ENCODE peak calls at places on chromosomes 11 and 22, in four cellular contexts. One of them, this sample, is unnamed.

GRCh38 chr11:88102595-88102929 is 72.7 kb downstream of the RAB38 start:
- DNase-seq in NT2/D1: no peak
- DNase-seq in HepG2: no peak
- DNase-seq in GM12878: no peak
- DNase-seq in this sample: no peak

GRCh38 chr22:40178417-40179409 is 988 bp downstream of the TNRC6B start:
- DNase-seq in NT2/D1: no peak
- DNase-seq in GM12878: no peak
- DNase-seq in HepG2: peak
- DNase-seq in this sample: no peak

GRCh38 chr22:39528080-39528661 is 4.4 kb downstream of the RPS19BP1 start:
- DNase-seq in HepG2: no peak
- DNase-seq in GM12878: no peak
- DNase-seq in NT2/D1: no peak
- DNase-seq in this sample: no peak

GRCh38 chr11:14672635-14673034 is 29.0 kb downstream of the PDE3B start:
- DNase-seq in NT2/D1: no peak
- DNase-seq in HepG2: no peak
- DNase-seq in GM12878: no peak
- DNase-seq in this sample: no peak

GRCh38 chr22:45551310-45552016 is 48.8 kb downstream of the FBLN1 start:
- DNase-seq in HepG2: no peak
- DNase-seq in NT2/D1: no peak
- DNase-seq in GM12878: no peak
- DNase-seq in this sample: no peak

GRCh38 chr11:11420512-11420911 is 67.5 kb upstream of the CSNK2A3 start:
- DNase-seq in NT2/D1: no peak
- DNase-seq in GM12878: no peak
- DNase-seq in HepG2: no peak
- DNase-seq in this sample: no peak

GRCh38 chr11:2445948-2446551 is 1.2 kb downstream of the KCNQ1 start:
- DNase-seq in NT2/D1: no peak
- DNase-seq in GM12878: no peak
- DNase-seq in HepG2: no peak
- DNase-seq in this sample: no peak

GRCh38 chr11:47269829-47270305 is at the start of gene MADD:
- DNase-seq in NT2/D1: no peak
- DNase-seq in HepG2: peak
- DNase-seq in GM12878: peak
- DNase-seq in this sample: peak

GRCh38 chr11:43486141-43486540 is 127.4 kb downstream of the TTC17 start:
- DNase-seq in NT2/D1: no peak
- DNase-seq in HepG2: no peak
- DNase-seq in GM12878: no peak
- DNase-seq in this sample: no peak

GRCh38 chr22:48535868-48536690 is 1291.6 kb downstream of the BRD1 start:
- DNase-seq in GM12878: no peak
- DNase-seq in HepG2: no peak
- DNase-seq in NT2/D1: no peak
- DNase-seq in this sample: no peak

GRCh38 chr11:11725438-11725837 is 103.6 kb upstream of the GALNT18 start:
- DNase-seq in NT2/D1: no peak
- DNase-seq in GM12878: no peak
- DNase-seq in HepG2: no peak
- DNase-seq in this sample: no peak

GRCh38 chr11:10605941-10606381 is 37.5 kb upstream of the LYVE1 start:
- DNase-seq in NT2/D1: peak
- DNase-seq in GM12878: no peak
- DNase-seq in HepG2: peak
- DNase-seq in this sample: peak

GRCh38 chr11:94424011-94424410 is 22.8 kb upstream of the GPR83 start:
- DNase-seq in GM12878: no peak
- DNase-seq in HepG2: no peak
- DNase-seq in NT2/D1: no peak
- DNase-seq in this sample: no peak

GRCh38 chr11:1208361-1209261 is 14.3 kb upstream of the MUC5B start:
- DNase-seq in HepG2: no peak
- DNase-seq in GM12878: no peak
- DNase-seq in NT2/D1: no peak
- DNase-seq in this sample: no peak

GRCh38 chr11:134288486-134288885 is 12.3 kb downstream of the GLB1L3 start:
- DNase-seq in GM12878: no peak
- DNase-seq in HepG2: no peak
- DNase-seq in NT2/D1: no peak
- DNase-seq in this sample: no peak

GRCh38 chr22:43819691-43820670 is 7.9 kb upstream of the EFCAB6 start:
- DNase-seq in HepG2: no peak
- DNase-seq in GM12878: no peak
- DNase-seq in NT2/D1: no peak
- DNase-seq in this sample: no peak

GRCh38 chr11:114133548-114134329 is 74.2 kb downstream of the ZBTB16 start:
- DNase-seq in NT2/D1: no peak
- DNase-seq in HepG2: no peak
- DNase-seq in GM12878: no peak
- DNase-seq in this sample: no peak

GRCh38 chr11:126547161-126547560 is 191.7 kb downstream of the ST3GAL4 start:
- DNase-seq in GM12878: no peak
- DNase-seq in NT2/D1: no peak
- DNase-seq in HepG2: no peak
- DNase-seq in this sample: no peak

GRCh38 chr11:20367313-20367948 is 3.9 kb downstream of the HTATIP2 start:
- DNase-seq in NT2/D1: no peak
- DNase-seq in HepG2: peak
- DNase-seq in GM12878: no peak
- DNase-seq in this sample: peak

GRCh38 chr11:111370902-111371578 is 8.0 kb downstream of the POU2AF1 start:
- DNase-seq in GM12878: peak
- DNase-seq in NT2/D1: no peak
- DNase-seq in HepG2: no peak
- DNase-seq in this sample: no peak

GRCh38 chr11:88398372-88399140 is 61.0 kb upstream of the CTSC start:
- DNase-seq in HepG2: peak
- DNase-seq in NT2/D1: no peak
- DNase-seq in GM12878: no peak
- DNase-seq in this sample: no peak

GRCh38 chr11:134340354-134340964 is 8.7 kb downstream of the GLB1L2 start:
- DNase-seq in GM12878: no peak
- DNase-seq in HepG2: no peak
- DNase-seq in NT2/D1: no peak
- DNase-seq in this sample: no peak

GRCh38 chr22:22981670-22982571 is 88.4 kb upstream of the GNAZ start:
- DNase-seq in HepG2: no peak
- DNase-seq in NT2/D1: no peak
- DNase-seq in GM12878: no peak
- DNase-seq in this sample: no peak

DNA sequence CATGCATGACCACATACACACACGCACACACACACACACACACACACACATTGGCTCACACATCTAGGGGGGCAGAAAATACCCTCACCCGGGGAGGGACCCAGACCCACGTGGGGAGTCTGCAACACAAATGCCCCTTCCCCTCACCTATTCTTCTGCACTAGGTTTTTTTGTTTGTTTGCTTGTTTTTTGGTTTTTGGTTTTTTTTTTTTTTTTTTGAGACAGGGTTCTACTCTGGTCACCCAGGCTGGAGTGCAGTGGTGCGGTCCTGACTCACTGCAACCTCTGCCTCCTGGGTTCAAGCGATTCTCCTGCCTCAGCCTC is 28.4 kb downstream of the WEE1 start:
- DNase-seq in HepG2: no peak
- DNase-seq in GM12878: no peak
- DNase-seq in NT2/D1: no peak
- DNase-seq in this sample: no peak
- TF ChIP-seq SUZ12 in HepG2: no peak
- TF ChIP-seq SUZ12 in GM12878: no peak
- TF ChIP-seq SUZ12 in NT2/D1: no peak
- TF ChIP-seq SUZ12 in this sample: no peak

GRCh38 chr11:45856044-45856468 is 8.8 kb downstream of the CRY2 start:
- DNase-seq in GM12878: no peak
- DNase-seq in NT2/D1: no peak
- DNase-seq in HepG2: no peak
- DNase-seq in this sample: no peak
- TF ChIP-seq SUZ12 in GM12878: no peak
- TF ChIP-seq SUZ12 in NT2/D1: no peak
- TF ChIP-seq SUZ12 in HepG2: no peak
- TF ChIP-seq SUZ12 in this sample: no peak

GRCh38 chr11:76745059-76745376 is 38.1 kb upstream of the TSKU start:
- DNase-seq in GM12878: no peak
- DNase-seq in HepG2: no peak
- DNase-seq in NT2/D1: no peak
- DNase-seq in this sample: no peak

GRCh38 chr11:76740772-76741171 is 42.4 kb upstream of the TSKU start:
- DNase-seq in HepG2: no peak
- DNase-seq in NT2/D1: no peak
- DNase-seq in GM12878: no peak
- DNase-seq in this sample: no peak

GRCh38 chr11:76744186-76745058 is 38.7 kb upstream of the TSKU start:
- DNase-seq in HepG2: no peak
- DNase-seq in NT2/D1: no peak
- DNase-seq in GM12878: no peak
- DNase-seq in this sample: no peak

GRCh38 chr11:76745561-76746207 is 37.5 kb upstream of the TSKU start:
- DNase-seq in GM12878: no peak
- DNase-seq in NT2/D1: no peak
- DNase-seq in HepG2: no peak
- DNase-seq in this sample: no peak

GRCh38 chr11:76742912-76743311 is 40.2 kb upstream of the TSKU start:
- DNase-seq in HepG2: no peak
- DNase-seq in NT2/D1: no peak
- DNase-seq in GM12878: no peak
- DNase-seq in this sample: no peak
- TF ChIP-seq SUZ12 in HepG2: no peak
- TF ChIP-seq SUZ12 in NT2/D1: no peak
- TF ChIP-seq SUZ12 in GM12878: no peak
- TF ChIP-seq SUZ12 in this sample: no peak

GRCh38 chr11:8699903-8700302 is 17.3 kb downstream of the RPL27A start:
- DNase-seq in HepG2: peak
- DNase-seq in NT2/D1: no peak
- DNase-seq in GM12878: no peak
- DNase-seq in this sample: no peak
- TF ChIP-seq SUZ12 in HepG2: no peak
- TF ChIP-seq SUZ12 in NT2/D1: no peak
- TF ChIP-seq SUZ12 in GM12878: no peak
- TF ChIP-seq SUZ12 in this sample: no peak

GRCh38 chr11:78698612-78699011 is 123.9 kb upstream of the NARS2 start:
- DNase-seq in HepG2: no peak
- DNase-seq in NT2/D1: no peak
- DNase-seq in GM12878: no peak
- DNase-seq in this sample: no peak
- TF ChIP-seq SUZ12 in HepG2: no peak
- TF ChIP-seq SUZ12 in NT2/D1: no peak
- TF ChIP-seq SUZ12 in GM12878: no peak
- TF ChIP-seq SUZ12 in this sample: no peak

GRCh38 chr11:5600374-5600851 is 4.0 kb downstream of the TRIM6 start:
- DNase-seq in GM12878: peak
- DNase-seq in NT2/D1: peak
- DNase-seq in HepG2: peak
- DNase-seq in this sample: peak

GRCh38 chr11:5597953-5598352 is 1.5 kb downstream of the TRIM6 start:
- DNase-seq in NT2/D1: no peak
- DNase-seq in HepG2: no peak
- DNase-seq in GM12878: no peak
- DNase-seq in this sample: no peak

GRCh38 chr11:5592615-5593014 is 3.8 kb upstream of the TRIM6 start:
- DNase-seq in NT2/D1: no peak
- DNase-seq in GM12878: no peak
- DNase-seq in HepG2: no peak
- DNase-seq in this sample: no peak

GRCh38 chr11:5593146-5593545 is 3.3 kb upstream of the TRIM6 start:
- DNase-seq in HepG2: no peak
- DNase-seq in NT2/D1: no peak
- DNase-seq in GM12878: no peak
- DNase-seq in this sample: no peak

GRCh38 chr11:5596611-5597201 is at the start of gene TRIM6:
- DNase-seq in GM12878: no peak
- DNase-seq in HepG2: no peak
- DNase-seq in NT2/D1: peak
- DNase-seq in this sample: peak
- TF ChIP-seq SUZ12 in GM12878: no peak
- TF ChIP-seq SUZ12 in HepG2: no peak
- TF ChIP-seq SUZ12 in NT2/D1: no peak
- TF ChIP-seq SUZ12 in this sample: no peak

DNA sequence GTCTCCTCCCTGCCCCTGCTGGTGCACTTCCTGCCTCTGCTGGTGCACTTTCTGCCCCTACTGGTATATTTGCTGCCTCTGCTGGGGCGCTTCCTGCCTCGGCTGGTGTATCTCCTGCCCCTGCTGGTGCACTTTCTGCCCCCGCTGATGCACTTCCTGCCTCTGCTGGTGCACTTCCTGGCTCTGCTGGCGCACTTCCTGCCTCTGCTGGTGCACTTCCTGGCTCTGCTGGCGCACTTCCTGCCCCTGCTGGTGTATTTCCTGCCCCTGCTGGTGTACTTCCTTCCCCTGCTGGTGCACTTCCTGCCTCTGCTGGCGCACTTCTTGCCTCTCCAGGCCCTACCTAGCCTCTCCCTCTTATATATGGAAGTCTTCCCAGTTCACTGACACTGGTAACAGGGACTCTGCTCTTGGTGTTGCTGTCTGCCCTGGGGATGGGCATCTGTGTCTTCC is 10.1 kb downstream of the MTFP1 start:
- DNase-seq in NT2/D1: no peak
- DNase-seq in GM12878: no peak
- DNase-seq in HepG2: no peak
- DNase-seq in this sample: no peak
- TF ChIP-seq SUZ12 in NT2/D1: no peak
- TF ChIP-seq SUZ12 in GM12878: no peak
- TF ChIP-seq SUZ12 in HepG2: no peak
- TF ChIP-seq SUZ12 in this sample: no peak

DNA sequence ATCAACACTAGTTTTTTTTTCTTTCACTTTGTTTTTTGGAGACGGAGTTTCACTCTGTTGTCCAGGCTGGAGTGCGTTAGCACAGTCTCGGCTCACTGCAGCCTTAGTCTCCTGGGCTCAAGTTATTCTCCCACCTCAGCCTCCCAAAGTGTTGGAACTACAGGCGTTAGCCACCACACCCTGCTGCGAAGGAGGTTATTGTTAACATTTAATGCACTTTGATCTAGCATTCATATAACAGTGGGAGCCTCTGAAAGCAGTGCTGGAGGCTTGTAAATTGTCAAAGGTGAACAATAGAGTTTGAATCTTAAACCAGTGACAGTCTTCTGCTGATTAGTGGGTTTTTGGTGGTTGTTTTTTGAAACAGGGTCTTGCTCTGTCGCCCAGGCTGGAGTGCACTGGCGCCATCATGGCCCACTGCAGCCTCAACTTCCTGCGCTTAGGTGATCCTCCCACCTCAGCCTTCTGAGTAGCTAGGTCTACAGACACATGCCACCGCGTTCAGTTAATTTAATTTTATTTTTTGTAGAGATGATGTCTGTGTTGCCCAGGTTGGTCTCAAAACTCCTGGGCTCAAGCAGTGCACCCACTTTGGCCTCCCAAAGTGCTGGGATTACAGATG is 96.9 kb upstream of the HORMAD2 start:
- DNase-seq in HepG2: no peak
- DNase-seq in GM12878: no peak
- DNase-seq in NT2/D1: no peak
- DNase-seq in this sample: no peak
- TF ChIP-seq SUZ12 in HepG2: no peak
- TF ChIP-seq SUZ12 in GM12878: no peak
- TF ChIP-seq SUZ12 in NT2/D1: no peak
- TF ChIP-seq SUZ12 in this sample: no peak

This sample was measured in HEK293T.